ENCODE peak calls at places on chromosome 6, in eight cellular contexts. D is colonic mucosa, E is endothelial cell, S is mammary epithelial cell, U is astrocyte of the spinal cord, V is progenitor cell of endocrine pancreas, J is IMR-90, C is HFFc6. Y is an unnamed sample.

GRCh38 chr6:82589509-82590206 is 226.0 kb downstream of the TPBG start:
- DNase-seq in U (peak), J (peak), D (no peak), S (peak), E (peak), C (peak), V (no peak), Y (no peak)

GRCh38 chr6:43887340-43887858 is 117.4 kb downstream of the VEGFA start:
- DNase-seq in S (no peak), D (no peak), V (no peak), C (no peak), E (no peak), J (no peak), U (peak), Y (no peak)

GRCh38 chr6:13454286-13455221 is 32.8 kb downstream of the GFOD1 start:
- DNase-seq in J (peak), S (peak), D (no peak), U (peak), E (no peak), V (no peak), C (no peak), Y (no peak)

GRCh38 chr6:36817864-36818263 is 21.4 kb downstream of the CPNE5 start:
- DNase-seq in V (no peak), C (no peak), J (peak), S (no peak), U (no peak), E (no peak), D (no peak), Y (no peak)

GRCh38 chr6:90194371-90194841 is 102.2 kb downstream of the BACH2 start:
- DNase-seq in V (no peak), E (no peak), J (peak), C (peak), D (no peak), U (peak), S (peak), Y (no peak)

GRCh38 chr6:140636698-140637402 is 1262.4 kb upstream of the CITED2 start:
- DNase-seq in S (no peak), E (no peak), D (no peak), U (no peak), J (no peak), C (no peak), V (no peak), Y (no peak)

GRCh38 chr6:70108230-70108629 is 194.7 kb downstream of the COL9A1 start:
- DNase-seq in J (peak), U (peak), D (no peak), V (no peak), C (peak), S (peak), E (peak), Y (no peak)

GRCh38 chr6:3851839-3852238 is 2.7 kb downstream of the FAM50B start:
- DNase-seq in S (no peak), C (no peak), D (no peak), V (no peak), U (no peak), J (no peak), E (no peak), Y (no peak)

GRCh38 chr6:22880686-22881433 is 311.5 kb downstream of the HDGFL1 start:
- DNase-seq in E (no peak), D (no peak), J (peak), S (peak), V (no peak), C (peak), U (peak), Y (no peak)

GRCh38 chr6:36924131-36924530 is 30.4 kb upstream of the PI16 start:
- DNase-seq in V (no peak), C (no peak), U (peak), E (no peak), J (peak), S (no peak), D (no peak), Y (no peak)

GRCh38 chr6:125558451-125558850 is 191.0 kb upstream of the HEY2 start:
- DNase-seq in V (no peak), E (no peak), D (no peak), J (no peak), C (no peak), S (no peak), U (no peak), Y (no peak)

GRCh38 chr6:32609731-32610640 is 20.3 kb upstream of the HLA-DRB1 start:
- DNase-seq in D (peak), V (peak), E (no peak), J (peak), U (peak), C (peak), S (peak), Y (peak)

GRCh38 chr6:161088676-161089328 is 97.2 kb downstream of the MAP3K4 start:
- DNase-seq in J (peak), U (peak), E (no peak), C (peak), S (no peak), D (no peak), V (no peak), Y (no peak)

GRCh38 chr6:52423971-52424381 is 3.8 kb downstream of the EFHC1 start:
- DNase-seq in C (peak), V (no peak), S (peak), E (no peak), U (peak), J (peak), D (no peak), Y (no peak)

GRCh38 chr6:11202513-11203305 is 29.8 kb downstream of the NEDD9 start:
- DNase-seq in S (no peak), V (peak), C (no peak), J (peak), U (peak), D (no peak), E (peak), Y (no peak)

GRCh38 chr6:164167873-164168405 is 753.4 kb downstream of the QKI start:
- DNase-seq in S (no peak), D (no peak), J (no peak), E (no peak), V (no peak), U (no peak), C (no peak), Y (no peak)

GRCh38 chr6:17506962-17507361 is 93.1 kb upstream of the FAM8A1 start:
- DNase-seq in C (no peak), D (no peak), J (no peak), S (no peak), E (no peak), U (no peak), V (no peak), Y (no peak)

GRCh38 chr6:683742-684440 is 9.0 kb downstream of the EXOC2 start:
- DNase-seq in E (peak), J (peak), D (peak), C (peak), U (peak), V (no peak), S (no peak), Y (peak)

GRCh38 chr6:137353346-137353745 is 134.2 kb upstream of the IFNGR1 start:
- DNase-seq in C (no peak), D (no peak), S (no peak), J (no peak), U (no peak), E (no peak), V (no peak), Y (no peak)

GRCh38 chr6:158707826-158708225 is 58.0 kb downstream of the SYTL3 start:
- DNase-seq in S (peak), V (no peak), C (no peak), D (peak), E (no peak), J (no peak), U (peak), Y (no peak)

GRCh38 chr6:36197739-36198221 is 1.2 kb downstream of the BRPF3 start:
- DNase-seq in V (no peak), S (peak), U (no peak), D (no peak), C (no peak), J (no peak), E (no peak), Y (no peak)

GRCh38 chr6:89411019-89411268 is 1.1 kb downstream of the RRAGD start:
- DNase-seq in U (no peak), J (no peak), D (peak), V (no peak), S (peak), C (no peak), E (peak), Y (no peak)

GRCh38 chr6:116387374-116387773 is 16.6 kb downstream of the DSE start:
- DNase-seq in S (peak), U (peak), C (peak), E (no peak), D (no peak), V (no peak), J (peak), Y (no peak)

GRCh38 chr6:73823046-73823735 is 127.2 kb downstream of the CD109 start:
- DNase-seq in C (no peak), D (no peak), U (no peak), J (no peak), V (no peak), S (no peak), E (no peak), Y (no peak)

GRCh38 chr6:113969888-113970807 is 800 bp downstream of the HDAC2 start:
- DNase-seq in E (peak), V (peak), U (peak), J (peak), D (peak), S (peak), C (no peak), Y (peak)

GRCh38 chr6:80767808-80768207 is 661.3 kb downstream of the BCKDHB start:
- DNase-seq in U (peak), D (peak), E (no peak), S (peak), C (peak), V (no peak), J (peak), Y (no peak)

GRCh38 chr6:55058682-55059081 is 115.6 kb upstream of the HCRTR2 start:
- DNase-seq in S (no peak), J (no peak), C (no peak), V (no peak), E (no peak), D (no peak), U (no peak), Y (no peak)

GRCh38 chr6:45609141-45609638 is 231.5 kb upstream of the SUPT3H start:
- DNase-seq in U (peak), S (no peak), C (peak), J (peak), E (no peak), V (no peak), D (no peak), Y (no peak)

GRCh38 chr6:43584892-43585570 is 9.0 kb downstream of the POLH start:
- DNase-seq in S (no peak), U (no peak), V (no peak), C (peak), D (no peak), E (no peak), J (peak), Y (no peak)

GRCh38 chr6:15386756-15387112 is 140.9 kb downstream of the JARID2 start:
- DNase-seq in U (no peak), V (no peak), E (no peak), J (no peak), D (no peak), S (no peak), C (no peak), Y (no peak)
- TF ChIP-seq CTCF in U (no peak), V (no peak), E (no peak), J (no peak), D (no peak), S (no peak), C (no peak), Y (no peak)

DNA sequence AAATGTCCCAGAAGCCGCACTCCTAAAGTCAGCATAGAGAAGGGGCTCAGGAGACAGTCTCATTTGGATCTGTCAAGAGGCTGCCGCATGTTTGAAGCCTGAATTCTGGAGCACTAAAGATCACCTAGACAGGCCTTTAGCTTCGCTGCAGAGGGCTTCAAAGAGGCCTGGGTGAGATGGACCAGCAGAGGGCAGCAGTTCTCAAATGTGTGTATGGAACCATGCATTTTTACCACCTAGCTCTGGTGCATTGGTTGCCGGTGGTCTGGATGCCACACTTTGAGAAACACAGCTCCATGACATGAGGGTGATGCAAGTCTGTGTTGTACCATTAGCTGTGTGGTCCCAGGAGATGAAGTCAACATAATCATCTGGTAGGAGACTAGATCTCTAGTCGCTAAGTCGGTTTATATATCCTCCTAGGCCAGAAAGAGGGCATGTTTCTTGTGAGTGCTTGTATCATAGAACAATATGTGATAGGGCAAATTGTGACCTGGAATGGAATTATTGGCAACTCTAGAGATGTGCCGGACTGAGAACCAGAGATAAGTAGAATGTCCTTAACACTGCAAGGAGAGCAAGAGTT is 64.8 kb downstream of the KIAA0319 start:
- DNase-seq in S (peak), J (peak), V (peak), D (peak), E (peak), U (peak), C (peak), Y (peak)
- TF ChIP-seq CTCF in S (peak), J (peak), V (peak), D (peak), E (peak), U (peak), C (peak), Y (peak)

GRCh38 chr6:123641497-123641896 is 4.7 kb upstream of the TRDN start:
- DNase-seq in V (no peak), D (no peak), C (no peak), U (no peak), J (no peak), E (no peak), S (no peak), Y (no peak)

GRCh38 chr6:123636282-123636681 is 468 bp downstream of the TRDN start:
- DNase-seq in V (no peak), U (no peak), E (no peak), J (no peak), C (no peak), D (no peak), S (no peak), Y (no peak)

GRCh38 chr6:123635567-123635966 is 1.2 kb downstream of the TRDN start:
- DNase-seq in U (no peak), E (no peak), J (no peak), D (no peak), V (no peak), C (no peak), S (no peak), Y (no peak)

GRCh38 chr6:123636771-123637170 is at the start of gene TRDN:
- DNase-seq in D (no peak), U (no peak), V (no peak), C (no peak), E (no peak), S (no peak), J (no peak), Y (no peak)

DNA sequence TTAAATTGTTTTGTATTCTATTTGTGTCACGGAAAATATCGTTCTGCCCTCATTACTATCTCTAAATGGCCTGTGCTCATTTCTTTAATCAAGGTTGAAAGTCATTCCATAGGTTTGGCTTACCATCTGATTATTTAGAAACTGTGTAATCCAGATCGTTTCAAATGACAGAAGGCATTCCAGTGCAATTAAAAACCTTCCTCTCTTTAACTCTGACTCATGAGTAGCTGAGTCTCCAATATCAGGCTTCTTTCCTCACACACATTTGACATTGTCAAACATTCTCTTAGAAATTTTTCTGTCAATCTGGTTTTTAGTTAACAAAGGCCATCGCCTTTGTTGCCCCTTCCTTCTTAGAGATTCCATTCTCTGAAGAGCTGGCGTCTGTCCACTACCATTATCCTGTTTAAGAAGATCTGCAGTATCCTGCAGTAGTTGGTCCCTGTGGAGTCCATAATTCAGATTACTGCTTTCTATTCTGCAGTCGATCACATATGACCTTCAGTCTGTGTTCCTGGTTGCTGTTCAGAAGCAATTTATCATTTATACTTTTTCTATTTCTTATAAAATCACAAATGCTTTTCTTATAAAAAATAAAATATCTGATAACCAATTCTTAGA is 3.9 kb upstream of the TRDN start:
- DNase-seq in C (no peak), D (no peak), S (no peak), E (no peak), J (no peak), U (no peak), V (no peak), Y (no peak)
- TF ChIP-seq CTCF in C (no peak), D (no peak), S (no peak), E (no peak), J (no peak), U (no peak), V (no peak), Y (no peak)

DNA sequence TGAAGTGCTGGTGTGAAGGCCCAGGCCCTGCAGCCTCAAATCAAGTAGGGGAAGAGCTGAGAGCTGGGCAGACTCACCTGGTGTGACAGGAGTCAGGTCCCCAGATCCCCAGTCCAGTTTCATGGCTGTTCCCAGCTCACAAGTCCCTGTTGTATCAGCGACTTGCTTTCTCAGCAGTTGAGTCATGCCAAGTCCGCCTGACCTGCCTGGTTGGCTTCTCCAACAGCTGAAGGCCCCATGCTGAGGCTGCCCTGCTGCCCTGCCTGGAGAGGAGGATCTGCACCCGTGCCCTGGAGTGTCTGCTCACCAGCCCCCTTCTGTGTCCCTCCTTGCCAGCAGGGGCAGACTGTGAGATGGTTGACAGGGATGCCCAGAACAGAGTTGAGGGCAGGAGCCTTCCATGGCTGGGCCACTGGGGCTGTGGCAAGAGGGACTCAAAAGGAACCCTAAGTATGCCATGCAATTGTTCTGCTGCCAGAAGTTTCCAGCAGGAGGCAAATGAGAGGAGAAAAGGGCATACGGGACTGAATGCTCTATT is 39.3 kb upstream of the TRAF3IP2 start:
- DNase-seq in V (no peak), S (no peak), C (no peak), E (no peak), J (no peak), D (no peak), U (no peak), Y (no peak)
- TF ChIP-seq CTCF in V (no peak), S (no peak), C (peak), E (no peak), J (no peak), D (no peak), U (no peak), Y (no peak)

GRCh38 chr6:142155895-142156757 is 9.1 kb downstream of the VTA1 start:
- DNase-seq in V (no peak), D (no peak), C (no peak), J (peak), E (no peak), U (peak), S (no peak), Y (no peak)
- TF ChIP-seq CTCF in V (peak), D (no peak), C (peak), J (peak), E (peak), U (peak), S (peak), Y (peak)